ENCODE peak calls at places on chromosomes 5 and 9, in nine cellular contexts. Y, Z, O, N, P, W, L, S and C are unnamed samples.

GRCh38 chr5:122385786-122386185 is 73.7 kb downstream of the SNCAIP start:
- DNase-seq in Y (no peak), Z (no peak), O (no peak), N (no peak), P (peak; percentile 45), W (no peak), L (no peak), S (no peak), C (no peak)

GRCh38 chr9:134897584-134898170 is 17.1 kb downstream of the FCN2 start:
- DNase-seq in Y (no peak), Z (no peak), O (no peak), N (no peak), P (no peak), W (no peak), L (no peak), S (no peak), C (no peak)

GRCh38 chr5:160479926-160480325 is 58.3 kb downstream of the PTTG1 start:
- DNase-seq in Y (no peak), Z (no peak), O (no peak), N (no peak), P (peak; percentile 89), W (no peak), L (no peak), S (peak; percentile 88), C (no peak)

GRCh38 chr5:36502608-36503007 is 103.8 kb upstream of the SLC1A3 start:
- DNase-seq in Y (no peak), Z (no peak), O (no peak), N (no peak), P (peak; percentile 88), W (no peak), L (no peak), S (peak; percentile 96), C (no peak)

GRCh38 chr5:126938461-126938860 is 91.9 kb downstream of the MARCHF3 start:
- DNase-seq in Y (no peak), Z (no peak), O (no peak), N (no peak), P (peak; percentile 90), W (no peak), L (no peak), S (peak; percentile 57), C (no peak)

GRCh38 chr5:90131734-90132133 is 277.8 kb downstream of the CETN3 start:
- DNase-seq in Y (no peak), Z (no peak), O (no peak), N (no peak), P (no peak), W (no peak), L (no peak), S (no peak), C (no peak)

GRCh38 chr5:124079062-124079461 is 567.1 kb downstream of the CSNK1G3 start:
- DNase-seq in Y (no peak), Z (no peak), O (no peak), N (no peak), P (no peak), W (no peak), L (no peak), S (no peak), C (no peak)

GRCh38 chr5:146815423-146815822 is 63.1 kb downstream of the PPP2R2B start:
- DNase-seq in Y (peak; percentile 42), Z (no peak), O (no peak), N (peak; percentile 10), P (no peak), W (no peak), L (no peak), S (no peak), C (no peak)

GRCh38 chr9:6247266-6247665 is 31.7 kb downstream of the IL33 start:
- DNase-seq in Y (no peak), Z (no peak), O (no peak), N (no peak), P (peak; percentile 46), W (no peak), L (no peak), S (peak; percentile 69), C (no peak)

GRCh38 chr9:1619915-1620705 is 395.0 kb upstream of the SMARCA2 start:
- DNase-seq in Y (peak; percentile 51), Z (no peak), O (no peak), N (no peak), P (peak; percentile 46), W (peak; percentile 10), L (no peak), S (peak; percentile 48), C (no peak)

GRCh38 chr5:175814676-175815075 is 56.7 kb upstream of the CPLX2 start:
- DNase-seq in Y (no peak), Z (peak; percentile 50), O (peak; percentile 64), N (no peak), P (peak; percentile 96), W (no peak), L (peak; percentile 67), S (peak; percentile 89), C (no peak)

GRCh38 chr5:59189482-59189881 is 606.6 kb downstream of the RAB3C start:
- DNase-seq in Y (no peak), Z (no peak), O (no peak), N (no peak), P (no peak), W (no peak), L (no peak), S (no peak), C (no peak)

GRCh38 chr9:37243588-37244345 is 123.4 kb downstream of the ZCCHC7 start:
- DNase-seq in Y (no peak), Z (no peak), O (no peak), N (no peak), P (no peak), W (no peak), L (no peak), S (no peak), C (no peak)

GRCh38 chr9:93302586-93303257 is 118.8 kb downstream of the WNK2 start:
- DNase-seq in Y (peak; percentile 81), Z (peak; percentile 74), O (peak; percentile 42), N (peak; percentile 75), P (peak; percentile 72), W (peak; percentile 85), L (peak; percentile 88), S (peak; percentile 64), C (peak; percentile 86)

GRCh38 chr9:121499177-121499426 is 542 bp downstream of the GGTA1 start:
- DNase-seq in Y (no peak), Z (no peak), O (no peak), N (no peak), P (no peak), W (no peak), L (no peak), S (no peak), C (no peak)

GRCh38 chr5:151424892-151425523 is 22.4 kb upstream of the SLC36A1 start:
- DNase-seq in Y (peak; percentile 68), Z (no peak), O (no peak), N (no peak), P (no peak), W (no peak), L (no peak), S (no peak), C (no peak)

GRCh38 chr5:10288600-10289213 is 19.0 kb downstream of the CMBL start:
- DNase-seq in Y (no peak), Z (peak; percentile 42), O (no peak), N (no peak), P (no peak), W (peak; percentile 97), L (no peak), S (peak; percentile 43), C (peak; percentile 91)

GRCh38 chr9:88494983-88495721 is 39.8 kb upstream of the NXNL2 start:
- DNase-seq in Y (no peak), Z (no peak), O (no peak), N (no peak), P (no peak), W (no peak), L (no peak), S (no peak), C (no peak)

GRCh38 chr5:127290019-127290945 is at the start of gene MEGF10:
- DNase-seq in Y (peak; percentile 89), Z (peak; percentile 71), O (no peak), N (peak; percentile 85), P (peak; percentile 73), W (peak; percentile 36), L (peak; percentile 83), S (peak; percentile 46), C (no peak)

GRCh38 chr5:178423431-178423830 is 166.8 kb downstream of the COL23A1 start:
- DNase-seq in Y (no peak), Z (no peak), O (no peak), N (no peak), P (no peak), W (no peak), L (peak; percentile 10), S (no peak), C (no peak)

GRCh38 chr9:126357074-126357473 is 30.4 kb downstream of the MVB12B start:
- DNase-seq in Y (no peak), Z (no peak), O (no peak), N (no peak), P (no peak), W (no peak), L (no peak), S (peak; percentile 59), C (no peak)

GRCh38 chr9:120389867-120390266 is 190.1 kb downstream of the CDK5RAP2 start:
- DNase-seq in Y (no peak), Z (no peak), O (no peak), N (no peak), P (no peak), W (no peak), L (no peak), S (no peak), C (no peak)

GRCh38 chr9:8365029-8365428 is 565.5 kb upstream of the DMAC1 start:
- DNase-seq in Y (no peak), Z (peak; percentile 47), O (no peak), N (no peak), P (no peak), W (no peak), L (no peak), S (peak; percentile 1), C (no peak)

GRCh38 chr9:73847536-73847935 is 649.6 kb upstream of the RORB start:
- DNase-seq in Y (peak; percentile 79), Z (no peak), O (no peak), N (peak; percentile 3), P (no peak), W (no peak), L (no peak), S (no peak), C (no peak)
- H3K4me1 ChIP-seq in Y (peaks cover 30% of the 10 kb centered on the region), Z (no peaks in the 10 kb centered on the region), O (no peaks in the 10 kb centered on the region), N (peaks cover 51% of the 10 kb centered on the region), P (no peaks in the 10 kb centered on the region), W (no peaks in the 10 kb centered on the region), L (no peaks in the 10 kb centered on the region), S (no peaks in the 10 kb centered on the region), C (no peaks in the 10 kb centered on the region)

GRCh38 chr5:32504923-32505596 is 60.5 kb upstream of the ZFR start:
- DNase-seq in Y (peak; percentile 26), Z (peak; percentile 83), O (no peak), N (peak; percentile 64), P (peak; percentile 83), W (peak; percentile 68), L (peak; percentile 86), S (no peak), C (no peak)
- TF ChIP-seq EZH2phosphoT487 in Y (no peak), Z (no peak), O (no peak), N (no peak), P (no peak), W (no peak), L (no peak), S (no peak), C (no peak)

GRCh38 chr5:137142371-137143243 is 356.5 kb downstream of the SPOCK1 start:
- DNase-seq in Y (no peak), Z (peak; percentile 21), O (no peak), N (peak; percentile 40), P (peak; percentile 97), W (no peak), L (no peak), S (peak; percentile 78), C (no peak)
- H3K27ac ChIP-seq in Y (no peak overlapping the region), Z (no peak overlapping the region), O (no peak overlapping the region), N (no peak overlapping the region), P (peak overlapping the region; percentile 86), W (no peak overlapping the region), L (no peak overlapping the region), S (peak overlapping the region; percentile 29), C (no peak overlapping the region)

GRCh38 chr5:149280802-149281201 is 9.1 kb downstream of the AFAP1L1 start:
- DNase-seq in Y (no peak), Z (no peak), O (no peak), N (no peak), P (no peak), W (no peak), L (no peak), S (no peak), C (no peak)
- H3K4me1 ChIP-seq in Y (no peaks in the 10 kb centered on the region), Z (no peaks in the 10 kb centered on the region), O (no peaks in the 10 kb centered on the region), N (no peaks in the 10 kb centered on the region), P (peaks cover 15% of the 10 kb centered on the region), W (peaks cover 6% of the 10 kb centered on the region), L (no peaks in the 10 kb centered on the region), S (no peaks in the 10 kb centered on the region), C (no peaks in the 10 kb centered on the region)